ENCODE peak calls at places on chromosomes 11 and 22, in nine cellular contexts. N is PC-3; Q is activated CD4-positive, alpha-beta T cell treated with anti-CD3 and anti-CD28 coated beads for 36 hours; I is ACHN; V is effector memory CD4-positive, alpha-beta T cell; L is activated T-cell treated with anti-CD3 and anti-CD28 coated beads for 1 hour; G is HS-27A; H is CD4-positive, alpha-beta T cell; X is esophagus squamous epithelium. Y is an unnamed sample.

GRCh38 chr22:41966607-41967240 is 2.5 kb upstream of the SEPTIN3 start:
- DNase-seq in N (peak), Q (peak), I (peak), V (no peak), L (no peak), G (peak), H (no peak), X (no peak), Y (no peak)

GRCh38 chr11:19711911-19712280 is 741 bp upstream of the NAV2 start:
- DNase-seq in N (no peak), Q (peak), I (peak), V (no peak), L (no peak), G (no peak), H (no peak), X (no peak), Y (no peak)

GRCh38 chr11:66142370-66143263 is 72.5 kb downstream of the PACS1 start:
- DNase-seq in N (peak), Q (no peak), I (no peak), V (no peak), L (no peak), G (peak), H (no peak), X (no peak), Y (no peak)

GRCh38 chr11:6404341-6405038 is 14.2 kb downstream of the SMPD1 start:
- DNase-seq in N (no peak), Q (peak), I (no peak), V (no peak), L (no peak), G (no peak), H (peak), X (no peak), Y (no peak)

GRCh38 chr22:30809086-30809485 is 114.4 kb downstream of the OSBP2 start:
- DNase-seq in N (peak), Q (no peak), I (no peak), V (no peak), L (no peak), G (no peak), H (no peak), X (no peak), Y (no peak)

GRCh38 chr11:67027943-67028542 is 5.1 kb downstream of the SYT12 start:
- DNase-seq in N (no peak), Q (no peak), I (no peak), V (no peak), L (no peak), G (no peak), H (no peak), X (no peak), Y (no peak)

GRCh38 chr11:61439615-61440014 is 9.7 kb downstream of the SDHAF2 start:
- DNase-seq in N (no peak), Q (no peak), I (no peak), V (no peak), L (no peak), G (no peak), H (no peak), X (no peak), Y (no peak)

GRCh38 chr11:115408036-115408911 is 95.9 kb downstream of the CADM1 start:
- DNase-seq in N (no peak), Q (no peak), I (no peak), V (no peak), L (no peak), G (no peak), H (no peak), X (no peak), Y (no peak)

GRCh38 chr11:36631704-36632287 is 33.8 kb upstream of the RAG2 start:
- DNase-seq in N (no peak), Q (peak), I (no peak), V (no peak), L (no peak), G (no peak), H (no peak), X (no peak), Y (no peak)

GRCh38 chr11:1847941-1848639 is 4.8 kb upstream of the LSP1 start:
- DNase-seq in N (no peak), Q (no peak), I (no peak), V (no peak), L (no peak), G (no peak), H (no peak), X (no peak), Y (no peak)

GRCh38 chr11:115409691-115410220 is 94.5 kb downstream of the CADM1 start:
- DNase-seq in N (no peak), Q (no peak), I (no peak), V (no peak), L (no peak), G (no peak), H (no peak), X (no peak), Y (no peak)

GRCh38 chr11:14813506-14813905 is 78.5 kb downstream of the CYP2R1 start:
- DNase-seq in N (no peak), Q (no peak), I (no peak), V (no peak), L (no peak), G (no peak), H (no peak), X (no peak), Y (no peak)

GRCh38 chr11:85826096-85826855 is 15.3 kb upstream of the SYTL2 start:
- DNase-seq in N (peak), Q (peak), I (peak), V (no peak), L (no peak), G (no peak), H (no peak), X (no peak), Y (no peak)

GRCh38 chr22:49810363-49811013 is 17.2 kb downstream of the BRD1 start:
- DNase-seq in N (no peak), Q (no peak), I (no peak), V (no peak), L (no peak), G (no peak), H (no peak), X (no peak), Y (no peak)

GRCh38 chr11:71418643-71419042 is 29.6 kb downstream of the DHCR7 start:
- DNase-seq in N (no peak), Q (peak), I (no peak), V (no peak), L (no peak), G (no peak), H (no peak), X (no peak), Y (no peak)

GRCh38 chr22:27317961-27318360 is 483.6 kb downstream of the MN1 start:
- DNase-seq in N (no peak), Q (no peak), I (peak), V (no peak), L (no peak), G (no peak), H (no peak), X (no peak), Y (no peak)

GRCh38 chr11:67289651-67290479 is 762 bp downstream of the ANKRD13D start:
- DNase-seq in N (peak), Q (no peak), I (no peak), V (no peak), L (no peak), G (no peak), H (no peak), X (no peak), Y (no peak)

GRCh38 chr22:25358421-25359170 is 139.2 kb downstream of the CRYBB2 start:
- DNase-seq in N (no peak), Q (no peak), I (no peak), V (no peak), L (no peak), G (no peak), H (no peak), X (no peak), Y (no peak)

GRCh38 chr11:34044664-34045485 is 6.7 kb upstream of the CAPRIN1 start:
- DNase-seq in N (peak), Q (peak), I (no peak), V (no peak), L (no peak), G (no peak), H (no peak), X (no peak), Y (no peak)

GRCh38 chr11:128476729-128477128 is 110.6 kb downstream of the ETS1 start:
- DNase-seq in N (no peak), Q (peak), I (no peak), V (peak), L (peak), G (no peak), H (peak), X (no peak), Y (peak)

GRCh38 chr11:28176231-28176853 is 68.2 kb downstream of the METTL15 start:
- DNase-seq in N (peak), Q (no peak), I (no peak), V (no peak), L (no peak), G (no peak), H (no peak), X (no peak), Y (no peak)

GRCh38 chr11:27971256-27971655 is 136.7 kb downstream of the KIF18A start:
- DNase-seq in N (no peak), Q (no peak), I (no peak), V (no peak), L (no peak), G (peak), H (no peak), X (no peak), Y (no peak)

GRCh38 chr11:22163394-22163797 is 29.5 kb upstream of the ANO5 start:
- DNase-seq in N (no peak), Q (no peak), I (no peak), V (no peak), L (no peak), G (no peak), H (no peak), X (no peak), Y (no peak)

GRCh38 chr11:74412733-74413359 is 14.6 kb upstream of the PGM2L1 start:
- DNase-seq in N (no peak), Q (no peak), I (no peak), V (no peak), L (no peak), G (no peak), H (no peak), X (no peak), Y (no peak)

GRCh38 chr11:100805509-100806199 is 118.6 kb downstream of the ARHGAP42 start:
- DNase-seq in N (peak), Q (no peak), I (no peak), V (no peak), L (no peak), G (no peak), H (no peak), X (no peak), Y (no peak)

GRCh38 chr11:8983552-8983951 is 19.3 kb upstream of the TMEM9B start:
- DNase-seq in N (no peak), Q (peak), I (no peak), V (no peak), L (no peak), G (no peak), H (no peak), X (no peak), Y (no peak)

GRCh38 chr11:859394-860131 is 16.9 kb downstream of the TSPAN4 start:
- DNase-seq in N (peak), Q (no peak), I (no peak), V (no peak), L (no peak), G (no peak), H (no peak), X (no peak), Y (no peak)

GRCh38 chr22:49297871-49298721 is 529.6 kb downstream of the BRD1 start:
- DNase-seq in N (no peak), Q (no peak), I (no peak), V (no peak), L (no peak), G (no peak), H (no peak), X (no peak), Y (no peak)

GRCh38 chr11:68216171-68216938 is 3.3 kb upstream of the KMT5B start:
- DNase-seq in N (peak), Q (no peak), I (no peak), V (no peak), L (no peak), G (no peak), H (no peak), X (no peak), Y (no peak)

Y was measured in T-helper 9 cell.